ENCODE peak calls at places on chromosome 9, in nine cellular contexts. S is IMR-90, Y is heart left ventricle, H is stomach, P is breast epithelium, N is right lobe of liver, X is K562, B is testis, A is GM12892. L is an unnamed sample.

GRCh38 chr9:133677126-133678010 is 41.2 kb downstream of the DBH start:
- DNase-seq in Y (no peak), S (no peak), A (no peak), X (no peak), B (no peak), N (no peak), P (no peak), H (no peak), L (no peak)

GRCh38 chr9:116243708-116244107 is 90.1 kb downstream of the PAPPA start:
- DNase-seq in N (no peak), Y (no peak), X (no peak), A (no peak), H (no peak), S (no peak), P (no peak), B (no peak), L (no peak)

GRCh38 chr9:134426436-134426835 is 100.2 kb downstream of the RXRA start:
- DNase-seq in A (no peak), Y (no peak), N (no peak), B (no peak), H (no peak), S (no peak), X (no peak), P (no peak), L (no peak)

GRCh38 chr9:80320916-80321315 is 749.2 kb downstream of the TLE4 start:
- DNase-seq in H (no peak), P (no peak), X (no peak), Y (no peak), S (peak), A (no peak), N (no peak), B (no peak), L (no peak)

GRCh38 chr9:6782981-6783380 is 25.2 kb downstream of the KDM4C start:
- DNase-seq in Y (no peak), N (no peak), P (no peak), A (no peak), H (no peak), X (no peak), B (no peak), S (no peak), L (no peak)

GRCh38 chr9:120942186-120943001 is 15.8 kb upstream of the TRAF1 start:
- DNase-seq in Y (no peak), H (no peak), P (no peak), X (no peak), S (no peak), A (no peak), N (peak), B (peak), L (no peak)

GRCh38 chr9:120974921-120975320 is 48.3 kb upstream of the TRAF1 start:
- DNase-seq in S (no peak), X (no peak), P (no peak), H (no peak), Y (no peak), N (no peak), B (no peak), A (no peak), L (no peak)

GRCh38 chr9:135078361-135078821 is 9.1 kb upstream of the OLFM1 start:
- DNase-seq in A (no peak), N (peak), Y (no peak), P (no peak), S (no peak), H (peak), X (no peak), B (no peak), L (no peak)

GRCh38 chr9:85038061-85038460 is 368.5 kb downstream of the NTRK2 start:
- DNase-seq in X (no peak), H (no peak), S (no peak), N (no peak), A (no peak), Y (no peak), B (no peak), P (peak), L (no peak)

GRCh38 chr9:125074976-125075375 is 68.4 kb downstream of the SCAI start:
- DNase-seq in H (no peak), P (no peak), Y (no peak), N (no peak), B (no peak), S (peak), X (no peak), A (no peak), L (no peak)

GRCh38 chr9:125749287-125749935 is 2.2 kb downstream of the PBX3 start:
- DNase-seq in N (no peak), S (no peak), X (no peak), H (no peak), P (no peak), B (no peak), A (no peak), Y (no peak), L (no peak)

GRCh38 chr9:17928228-17928627 is 349.4 kb downstream of the SH3GL2 start:
- DNase-seq in Y (no peak), A (no peak), X (no peak), B (no peak), N (no peak), S (no peak), H (no peak), P (no peak), L (no peak)

GRCh38 chr9:136351237-136351800 is 12.2 kb downstream of the DNLZ start:
- DNase-seq in Y (no peak), B (no peak), N (no peak), H (no peak), A (no peak), X (no peak), S (no peak), P (no peak), L (no peak)

GRCh38 chr9:100466171-100466827 is 6.7 kb upstream of the TMEFF1 start:
- DNase-seq in H (no peak), X (no peak), N (no peak), S (no peak), B (no peak), Y (peak), A (no peak), P (no peak), L (no peak)

GRCh38 chr9:14205463-14205862 is 108.5 kb downstream of the NFIB start:
- DNase-seq in A (no peak), N (no peak), Y (no peak), S (peak), X (no peak), B (no peak), P (no peak), H (no peak), L (no peak)

GRCh38 chr9:12972608-12973589 is 198.1 kb downstream of the LURAP1L start:
- DNase-seq in Y (no peak), S (no peak), H (peak), X (no peak), N (peak), B (no peak), P (peak), A (no peak), L (no peak)

GRCh38 chr9:114246558-114246957 is 76.3 kb upstream of the ORM1 start:
- DNase-seq in X (no peak), Y (no peak), H (no peak), P (no peak), A (no peak), B (no peak), N (no peak), S (peak), L (no peak)

GRCh38 chr9:4678679-4679267 is 596 bp upstream of the CDC37L1 start:
- DNase-seq in S (peak), P (no peak), A (no peak), B (no peak), N (no peak), X (no peak), Y (peak), H (no peak), L (no peak)

GRCh38 chr9:84121991-84122523 is 141.5 kb downstream of the RMI1 start:
- DNase-seq in N (no peak), A (no peak), B (no peak), P (no peak), X (no peak), Y (no peak), H (no peak), S (peak), L (no peak)

GRCh38 chr9:69857131-69857530 is 36.5 kb downstream of the CFAP95 start:
- DNase-seq in B (no peak), A (no peak), H (no peak), S (peak), X (no peak), P (no peak), N (no peak), Y (no peak), L (no peak)

GRCh38 chr9:137083418-137084004 is 3.3 kb upstream of the MAN1B1 start:
- DNase-seq in N (no peak), X (peak), Y (no peak), S (peak), H (peak), B (no peak), A (no peak), P (no peak), L (no peak)

GRCh38 chr9:16986441-16987387 is 116.2 kb upstream of the BNC2 start:
- DNase-seq in X (no peak), Y (no peak), B (no peak), P (no peak), S (peak), H (no peak), A (no peak), N (no peak), L (no peak)

GRCh38 chr9:137034039-137034708 is 2.3 kb upstream of the FUT7 start:
- DNase-seq in H (peak), X (no peak), B (no peak), Y (no peak), A (no peak), N (no peak), P (no peak), S (no peak), L (no peak)

GRCh38 chr9:137031904-137032639 is at the start of gene FUT7:
- DNase-seq in N (no peak), S (no peak), A (no peak), Y (no peak), H (no peak), P (no peak), X (no peak), B (no peak), L (no peak)

GRCh38 chr9:137452761-137453642 is 6.1 kb downstream of the NSMF start:
- DNase-seq in A (no peak), S (no peak), P (no peak), Y (no peak), X (no peak), N (peak), B (no peak), H (no peak), L (no peak)

GRCh38 chr9:124743686-124744348 is 27.3 kb downstream of the NR6A1 start:
- DNase-seq in P (no peak), Y (no peak), X (no peak), N (no peak), B (no peak), S (peak), H (no peak), A (no peak), L (no peak)

GRCh38 chr9:91033802-91034201 is 232.2 kb downstream of the SYK start:
- DNase-seq in P (no peak), X (peak), S (no peak), Y (no peak), B (no peak), H (no peak), A (no peak), N (no peak), L (no peak)

GRCh38 chr9:129552064-129552463 is 68.8 kb downstream of the C9orf50 start:
- DNase-seq in X (no peak), A (no peak), S (no peak), P (no peak), H (no peak), B (no peak), N (no peak), Y (no peak), L (no peak)

GRCh38 chr9:18759836-18760235 is 273.2 kb downstream of the SAXO1 start:
- DNase-seq in N (no peak), X (no peak), B (no peak), P (no peak), S (no peak), H (no peak), A (no peak), Y (no peak), L (no peak)

GRCh38 chr9:115513148-115513547 is 395.2 kb upstream of the TNC start:
- DNase-seq in X (no peak), Y (no peak), S (no peak), A (no peak), N (no peak), P (no peak), H (no peak), B (no peak), L (no peak)

DNA sequence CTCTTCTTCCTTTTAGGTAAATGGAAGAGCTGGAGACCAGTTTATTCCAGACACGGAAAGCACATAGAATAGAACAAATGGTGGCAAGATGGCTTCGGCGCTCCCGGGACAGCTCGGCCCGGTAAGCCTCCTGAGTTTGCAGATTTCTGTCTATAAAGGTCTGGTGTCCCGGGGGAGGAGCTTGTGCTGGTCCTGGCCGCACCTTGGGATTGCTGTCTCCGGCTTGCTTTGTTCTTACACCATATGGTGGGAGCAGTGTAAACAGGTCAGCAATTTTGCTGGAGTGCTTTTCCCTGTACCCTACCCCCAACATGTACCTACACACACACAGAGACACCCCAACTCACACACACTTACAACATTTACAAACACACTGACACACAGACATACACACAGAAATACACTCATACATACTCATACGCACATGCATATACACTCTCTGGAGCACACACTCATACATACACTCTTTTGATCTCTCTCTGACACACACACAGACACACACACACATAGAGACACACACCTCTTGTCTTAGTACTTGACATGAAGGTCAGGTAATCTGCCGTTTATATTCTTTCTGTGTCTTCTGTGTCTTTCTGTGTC is 42.0 kb downstream of the FRMPD1 start:
- DNase-seq in N (no peak), Y (no peak), P (no peak), A (no peak), S (no peak), H (no peak), B (no peak), X (no peak), L (no peak)
- TF ChIP-seq POLR2A in N (no peak), Y (no peak), P (no peak), A (no peak), S (no peak), H (no peak), B (no peak), X (no peak), L (no peak)

GRCh38 chr9:86353591-86354047 is 591 bp downstream of the TUT7 start:
- DNase-seq in S (no peak), X (no peak), P (peak), A (no peak), H (peak), N (no peak), B (no peak), Y (no peak), L (no peak)
- TF ChIP-seq POLR2A in S (no peak), X (no peak), P (no peak), A (no peak), H (no peak), N (no peak), B (no peak), Y (no peak), L (no peak)

GRCh38 chr9:73132034-73132776 is 19.5 kb upstream of the ANXA1 start:
- DNase-seq in H (peak), B (peak), N (peak), X (no peak), S (peak), P (peak), A (peak), Y (peak), L (peak)
- TF ChIP-seq POLR2A in H (no peak), B (no peak), N (no peak), X (peak), S (peak), P (peak), A (peak), Y (no peak), L (peak)

DNA sequence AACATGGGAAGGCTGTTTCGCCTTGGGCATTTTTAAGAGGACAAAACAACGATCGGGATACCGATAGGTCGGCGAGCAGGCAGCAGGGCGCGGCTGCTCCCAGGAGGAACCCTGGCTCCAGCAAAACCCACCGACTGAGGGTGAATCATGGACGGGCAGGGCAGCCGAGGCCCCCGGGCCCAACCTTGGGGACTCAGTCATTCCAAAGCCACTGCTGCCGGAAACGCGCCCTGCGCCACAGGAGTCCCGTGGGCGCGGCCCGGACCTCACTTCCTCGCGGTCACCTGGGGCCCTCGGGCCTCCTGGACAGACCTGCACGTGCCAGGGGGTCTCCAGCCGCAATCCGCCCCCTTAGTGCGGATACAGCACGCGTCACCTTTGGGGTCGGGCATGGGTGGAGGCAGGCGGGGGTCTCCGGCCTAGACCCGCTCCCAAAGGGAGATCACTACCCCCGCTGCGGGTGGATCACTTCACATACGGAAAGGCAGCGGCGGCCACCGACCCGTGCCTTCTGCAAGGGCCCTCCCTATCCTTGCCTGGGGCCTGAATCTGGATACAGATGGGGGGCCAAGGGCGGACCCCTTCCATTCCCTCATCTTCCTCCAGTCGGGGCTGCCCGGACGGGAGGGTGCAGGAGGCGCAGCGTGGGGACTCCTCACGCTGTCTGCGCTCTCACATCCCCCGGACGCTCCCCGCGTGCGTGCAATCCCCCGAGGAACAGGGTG is 728 bp downstream of the TXN start:
- DNase-seq in B (peak), N (peak), S (peak), H (peak), Y (peak), X (peak), P (peak), A (peak), L (peak)
- TF ChIP-seq POLR2A in B (no peak), N (peak), S (no peak), H (peak), Y (no peak), X (no peak), P (peak), A (peak), L (no peak)

GRCh38 chr9:35646583-35647265 is 4.0 kb downstream of the SIT1 start:
- DNase-seq in N (peak), B (peak), X (peak), P (peak), A (peak), S (peak), H (peak), Y (peak), L (peak)
- TF ChIP-seq POLR2A in N (peak), B (peak), X (peak), P (peak), A (peak), S (peak), H (peak), Y (peak), L (peak)

GRCh38 chr9:127578952-127579853 is 32.9 kb upstream of the STXBP1 start:
- DNase-seq in H (peak), N (peak), Y (peak), B (peak), A (no peak), X (peak), P (peak), S (peak), L (no peak)
- TF ChIP-seq POLR2A in H (no peak), N (peak), Y (peak), B (no peak), A (no peak), X (no peak), P (no peak), S (peak), L (no peak)

GRCh38 chr9:132241840-132242620 is 80.2 kb downstream of the NTNG2 start:
- DNase-seq in Y (peak), B (peak), A (no peak), X (peak), P (no peak), H (peak), N (no peak), S (no peak), L (peak)

GRCh38 chr9:132239518-132239917 is 77.7 kb downstream of the NTNG2 start:
- DNase-seq in B (no peak), H (no peak), Y (no peak), X (no peak), N (no peak), A (no peak), P (no peak), S (no peak), L (no peak)

GRCh38 chr9:132241483-132241839 is 79.6 kb downstream of the NTNG2 start:
- DNase-seq in P (no peak), X (no peak), B (no peak), H (no peak), A (no peak), N (no peak), Y (no peak), S (no peak), L (no peak)

GRCh38 chr9:132239999-132240859 is 78.4 kb downstream of the NTNG2 start:
- DNase-seq in A (no peak), X (no peak), P (no peak), B (no peak), N (no peak), S (no peak), H (no peak), Y (no peak), L (no peak)

GRCh38 chr9:132240860-132241482 is 79.1 kb downstream of the NTNG2 start:
- DNase-seq in S (peak), B (peak), X (peak), N (peak), H (peak), Y (peak), A (peak), P (peak), L (peak)
- TF ChIP-seq POLR2A in S (no peak), B (no peak), X (peak), N (peak), H (no peak), Y (peak), A (no peak), P (no peak), L (no peak)

GRCh38 chr9:128222880-128223670 is 19.9 kb downstream of the DNM1 start:
- DNase-seq in A (no peak), B (no peak), N (no peak), P (no peak), X (no peak), S (no peak), H (no peak), Y (no peak), L (no peak)
- TF ChIP-seq POLR2A in A (no peak), B (no peak), N (no peak), P (no peak), X (no peak), S (no peak), H (no peak), Y (no peak), L (no peak)

L was measured in GM12891.